ENCODE peak calls at places on chromosomes 4 and X, in four cellular contexts. C, Y, H and V are unnamed samples.

GRCh38 chr4:148355442-148356123 is 86.6 kb downstream of the NR3C2 start:
- DNase-seq in Y (no peak), C (no peak), H (no peak), V (no peak)

GRCh38 chrX:29935455-29935854 is 279.9 kb upstream of the MAGEB2 start:
- DNase-seq in H (no peak), C (no peak), Y (no peak), V (no peak)

GRCh38 chrX:81174286-81174685 is 27.4 kb downstream of the HMGN5 start:
- DNase-seq in Y (no peak), C (no peak), H (no peak), V (no peak)

GRCh38 chr4:55826986-55827385 is 7.4 kb downstream of the EXOC1L start:
- DNase-seq in C (no peak), Y (no peak), H (no peak), V (no peak)

GRCh38 chr4:155705664-155706063 is 39.0 kb downstream of the GUCY1A1 start:
- DNase-seq in Y (no peak), C (no peak), H (no peak), V (no peak)

GRCh38 chrX:55107262-55107661 is 18.4 kb downstream of the PAGE2 start:
- DNase-seq in Y (no peak), C (no peak), H (no peak), V (no peak)

GRCh38 chr4:23718435-23718834 is 171.4 kb downstream of the PPARGC1A start:
- DNase-seq in Y (no peak), H (no peak), C (no peak), V (no peak)

GRCh38 chr4:78650106-78651021 is 98.8 kb downstream of the ANXA3 start:
- DNase-seq in H (no peak), C (no peak), Y (no peak), V (no peak)

GRCh38 chrX:152904151-152905080 is 6.5 kb downstream of the ZNF185 start:
- DNase-seq in C (peak; percentile 49), H (peak; percentile 42), Y (no peak), V (no peak)

GRCh38 chr4:176001171-176002006 is 64.3 kb upstream of the WDR17 start:
- DNase-seq in Y (peak; percentile 87), C (peak; percentile 23), H (peak; percentile 28), V (no peak)

GRCh38 chrX:24081661-24082154 is 27.0 kb downstream of the EIF2S3 start:
- DNase-seq in Y (peak; percentile 77), C (peak; percentile 65), H (peak; percentile 53), V (peak; percentile 35)

GRCh38 chr4:123956204-123956603 is 559.6 kb downstream of the SPRY1 start:
- DNase-seq in C (no peak), Y (no peak), H (no peak), V (no peak)

GRCh38 chrX:63917296-63917695 is 132.3 kb upstream of the ARHGEF9 start:
- DNase-seq in Y (no peak), H (no peak), C (no peak), V (no peak)
- H3K4me1 ChIP-seq in Y (no peaks in the 10 kb centered on the region), H (no peaks in the 10 kb centered on the region), C (no peaks in the 10 kb centered on the region), V (no peaks in the 10 kb centered on the region)

DNA sequence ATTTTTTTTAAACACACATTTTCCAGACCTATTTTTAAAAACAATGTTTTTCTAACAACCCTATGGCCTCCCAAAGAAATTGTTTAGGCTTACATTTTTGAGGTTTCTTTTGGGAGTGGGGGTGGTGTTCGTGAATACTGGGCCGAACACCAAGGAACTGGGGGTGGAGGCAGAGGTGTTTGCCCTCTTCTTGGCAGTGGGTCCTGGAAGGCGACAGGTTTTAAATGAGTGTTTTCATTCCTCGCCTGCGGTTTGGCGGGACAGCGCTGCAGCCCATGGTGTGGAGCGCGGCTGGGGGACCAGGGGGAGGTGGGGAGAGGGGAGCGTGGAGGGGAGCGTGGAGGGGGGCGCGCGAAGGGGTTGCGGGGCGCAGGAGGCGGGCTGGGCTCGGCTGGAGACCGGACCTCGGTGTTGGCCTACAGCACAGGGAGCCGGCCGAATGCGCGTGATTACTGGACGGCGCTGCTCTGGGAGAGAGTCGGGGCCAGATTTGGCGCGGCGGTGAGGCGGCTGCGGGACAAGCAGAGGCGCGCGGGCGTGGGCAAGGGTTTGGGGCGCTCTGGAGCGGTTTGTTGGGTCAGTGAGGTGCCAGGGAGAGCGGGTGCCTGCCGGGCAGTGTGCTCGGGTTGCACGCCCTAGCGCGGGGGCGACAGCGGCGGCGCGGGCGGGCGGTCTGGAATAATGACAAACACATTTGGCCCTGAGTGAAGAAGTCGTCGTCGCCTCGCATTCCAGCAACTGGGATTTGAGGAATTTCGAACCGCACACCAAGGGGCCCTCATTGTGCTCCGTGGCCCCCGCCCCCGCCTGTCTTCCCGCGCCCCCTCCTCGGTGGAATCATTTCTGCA is 762 bp downstream of the PDGFRA start:
- DNase-seq in H (peak; percentile 25), Y (no peak), C (no peak), V (no peak)
- H3K27ac ChIP-seq in H (peak overlapping the region; percentile 82), Y (peak overlapping the region; percentile 75), C (no peak overlapping the region), V (peak overlapping the region; percentile 60)

DNA sequence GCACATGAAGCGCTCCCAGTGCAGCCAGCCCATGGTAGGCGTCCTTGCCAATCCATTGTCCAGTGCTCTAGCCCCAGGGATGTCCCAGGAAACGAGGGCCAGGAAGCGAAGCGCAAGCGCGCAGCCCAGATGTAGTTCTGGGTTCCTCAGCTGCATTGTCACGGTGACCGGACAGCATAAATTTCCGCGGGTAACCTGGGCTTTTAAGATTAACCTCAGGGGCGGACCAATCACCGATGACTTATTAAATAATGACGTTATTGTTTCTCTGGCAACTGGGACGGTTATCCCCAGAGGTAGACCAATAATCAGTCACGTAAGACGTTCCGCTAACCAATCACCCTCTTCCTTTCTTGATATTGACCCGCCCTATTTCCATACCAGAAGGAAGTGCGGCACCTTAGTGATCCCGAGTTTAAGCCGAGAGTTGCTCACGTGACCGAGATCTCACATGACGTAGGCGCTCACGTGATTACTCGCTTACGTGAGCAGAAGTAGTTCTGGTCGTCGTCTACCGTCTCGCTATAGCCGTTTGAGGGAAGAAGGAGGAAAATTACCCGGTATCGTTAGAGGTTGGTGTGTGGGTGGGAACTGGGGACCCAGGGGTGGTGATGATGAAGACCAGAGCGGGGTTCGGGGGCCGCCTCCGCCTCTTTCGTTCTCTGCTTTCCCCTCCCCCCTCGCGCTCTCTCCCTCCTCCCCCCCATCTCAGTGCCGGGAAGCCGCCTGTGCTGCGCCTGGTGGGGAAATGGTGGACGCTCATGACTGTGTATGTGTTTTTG is at the start of the genes GLA and HNRNPH2:
- DNase-seq in H (peak; percentile 88), C (peak; percentile 92), Y (peak; percentile 96), V (peak; percentile 95)
- TF ChIP-seq POLR2A in H (peak; percentile 67), C (peak; percentile 70), Y (peak; percentile 93), V (peak; percentile 78)

DNA sequence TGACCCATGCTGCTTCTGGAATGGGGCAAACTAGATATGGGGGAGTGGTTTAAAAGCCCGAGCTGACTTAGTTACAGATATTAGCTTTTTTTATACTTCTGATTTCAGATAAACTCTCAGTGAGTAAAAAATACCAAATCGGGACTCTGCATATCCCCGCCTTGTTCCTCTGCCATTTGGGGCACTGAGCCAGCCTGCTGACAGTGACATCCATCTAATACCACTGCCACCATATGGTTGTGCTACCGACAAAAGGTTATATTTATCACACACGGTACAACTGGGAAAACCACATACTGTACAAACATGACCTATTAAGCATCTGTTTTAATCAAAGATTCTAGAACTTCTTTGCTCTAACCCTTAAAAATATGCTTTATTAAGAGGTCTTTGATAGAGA is 78.7 kb downstream of the GALNT7 start:
- DNase-seq in C (peak; percentile 54), H (no peak), Y (no peak), V (no peak)
- H3K4me1 ChIP-seq in C (peaks cover 45% of the 10 kb centered on the region), H (no peaks in the 10 kb centered on the region), Y (peaks cover 4% of the 10 kb centered on the region), V (peaks cover 8% of the 10 kb centered on the region)

GRCh38 chr4:41432889-41433288 is 105.1 kb upstream of the LIMCH1 start:
- DNase-seq in H (no peak), Y (no peak), C (no peak), V (no peak)
- H3K27ac ChIP-seq in H (no peak overlapping the region), Y (peak overlapping the region; percentile 65), C (no peak overlapping the region), V (no peak overlapping the region)

GRCh38 chr4:83454626-83455025 is 997 bp downstream of the HELQ start:
- DNase-seq in Y (no peak), H (no peak), C (no peak), V (no peak)

GRCh38 chr4:83456184-83456501 is 285 bp downstream of the MRPS18C start:
- DNase-seq in C (no peak), H (no peak), Y (no peak), V (no peak)

DNA sequence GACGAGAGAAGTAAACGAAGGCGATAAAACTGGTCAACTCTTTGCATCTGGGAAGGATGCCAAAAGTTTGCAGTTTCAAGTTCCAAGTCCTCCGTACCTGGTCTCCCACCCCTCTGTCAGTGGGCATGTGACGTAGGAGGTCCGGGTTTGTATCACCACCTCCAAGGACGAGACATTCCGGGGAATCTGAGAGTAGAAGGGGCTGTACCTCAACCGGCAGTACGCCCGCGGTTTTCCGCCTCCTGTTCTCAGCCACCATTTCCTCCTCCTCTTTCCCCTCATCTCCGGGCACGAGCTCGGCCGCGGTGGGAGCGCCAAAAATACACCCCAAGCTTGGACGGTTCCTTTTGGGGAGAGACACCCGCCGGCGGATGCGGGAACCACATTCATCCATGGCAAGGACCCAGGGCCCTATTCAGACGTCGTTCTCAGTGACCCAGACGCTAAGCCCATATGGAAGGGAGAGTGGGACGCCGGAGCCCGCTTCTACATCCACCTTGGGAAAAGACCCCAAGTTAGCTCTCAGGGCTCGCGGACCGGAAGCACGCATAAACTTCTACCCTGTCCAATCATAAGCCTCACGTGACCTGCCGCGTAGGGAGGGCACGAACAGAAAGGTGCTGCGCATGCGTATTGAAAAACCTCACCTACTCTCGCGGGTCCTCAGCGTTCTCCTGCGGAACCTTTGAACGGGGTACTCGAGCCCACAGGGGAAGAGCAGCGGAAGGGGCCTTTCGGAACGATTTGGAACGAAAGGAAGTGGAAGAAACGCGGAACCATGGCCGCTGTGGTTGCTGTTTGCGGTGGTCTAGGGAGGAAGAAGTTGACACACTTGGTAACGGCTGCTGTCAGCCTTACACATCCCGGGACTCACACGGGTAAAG is at the start of the genes HELQ and MRPS18C:
- DNase-seq in Y (peak; percentile 99), C (peak; percentile 98), H (peak; percentile 95), V (peak; percentile 98)
- TF ChIP-seq POLR2A in Y (peak; percentile 45), C (peak; percentile 57), H (peak; percentile 80), V (peak; percentile 78)

GRCh38 chr4:30825008-30825765 is 105.0 kb downstream of the PCDH7 start:
- DNase-seq in H (no peak), Y (no peak), C (no peak), V (no peak)
- H3K4me1 ChIP-seq in H (no peaks in the 10 kb centered on the region), Y (peaks cover 5% of the 10 kb centered on the region), C (no peaks in the 10 kb centered on the region), V (no peaks in the 10 kb centered on the region)

GRCh38 chr4:37453361-37454262 is 209.1 kb downstream of the NWD2 start:
- DNase-seq in C (peak; percentile 76), H (peak; percentile 36), Y (peak; percentile 65), V (no peak)

GRCh38 chr4:37450911-37451310 is 206.4 kb downstream of the NWD2 start:
- DNase-seq in Y (no peak), H (no peak), C (peak; percentile 31), V (no peak)

GRCh38 chr4:37451646-37452045 is 207.1 kb downstream of the NWD2 start:
- DNase-seq in Y (no peak), C (no peak), H (no peak), V (no peak)

GRCh38 chr4:37454263-37454800 is 209.8 kb downstream of the NWD2 start:
- DNase-seq in Y (no peak), H (no peak), C (peak; percentile 39), V (no peak)

DNA sequence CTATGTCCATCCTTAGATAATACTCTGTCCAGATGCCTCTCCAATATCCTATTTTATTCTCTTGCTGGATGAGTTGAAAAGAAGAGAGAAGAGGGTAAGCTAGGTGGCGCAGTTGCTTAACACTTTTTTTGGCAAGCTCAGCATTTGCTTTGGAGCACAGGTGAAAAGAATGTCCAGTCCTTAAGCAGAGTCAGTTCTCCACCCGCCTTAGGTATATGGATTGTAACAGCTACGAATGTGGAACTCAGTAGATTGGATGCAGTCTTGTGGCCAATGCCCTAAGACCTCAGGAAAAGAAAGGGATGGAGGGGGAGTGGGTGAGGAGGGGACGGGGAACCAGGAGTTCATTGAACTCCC is 208.4 kb downstream of the NWD2 start:
- DNase-seq in H (peak; percentile 25), C (peak; percentile 80), Y (no peak), V (no peak)
- H3K27ac ChIP-seq in H (peak overlapping the region; percentile 78), C (peak overlapping the region; percentile 60), Y (no peak overlapping the region), V (no peak overlapping the region)

GRCh38 chrX:35006361-35006760 is 63.8 kb downstream of the FAM47B start:
- DNase-seq in Y (no peak), C (no peak), H (no peak), V (no peak)
- TF ChIP-seq POLR2A in Y (no peak), C (no peak), H (no peak), V (no peak)